ENCODE peak calls at places on chromosomes 11 and 22, in five cellular contexts. P, M, O, H and Q are unnamed samples.

GRCh38 chr11:129865701-129866100 is 29.7 kb downstream of the NFRKB start:
- DNase-seq in P (no peak), M (no peak), O (no peak), H (no peak), Q (no peak)

GRCh38 chr22:38078046-38078840 is 5.7 kb downstream of the SLC16A8 start:
- DNase-seq in P (no peak), M (no peak), O (no peak), H (no peak), Q (no peak)

GRCh38 chr11:31844351-31844750 is 33.2 kb upstream of the PAX6 start:
- DNase-seq in P (no peak), M (no peak), O (no peak), H (no peak), Q (no peak)

GRCh38 chr11:33734441-33735165 is 1.6 kb downstream of the CD59 start:
- DNase-seq in P (no peak), M (no peak), O (no peak), H (no peak), Q (no peak)

GRCh38 chr11:102604875-102605274 is 20.3 kb downstream of the MMP20 start:
- DNase-seq in P (no peak), M (no peak), O (no peak), H (no peak), Q (no peak)

GRCh38 chr22:36327922-36328551 is 59.7 kb downstream of the MYH9 start:
- DNase-seq in P (no peak), M (no peak), O (no peak), H (no peak), Q (no peak)

GRCh38 chr11:118908931-118909618 is 16.7 kb downstream of the BCL9L start:
- DNase-seq in P (peak), M (no peak), O (no peak), H (no peak), Q (no peak)

GRCh38 chr11:70405679-70406395 is 7.5 kb downstream of the CTTN start:
- DNase-seq in P (no peak), M (no peak), O (no peak), H (no peak), Q (no peak)

GRCh38 chr11:115916596-115916995 is 412.4 kb upstream of the CADM1 start:
- DNase-seq in P (no peak), M (no peak), O (no peak), H (no peak), Q (no peak)

GRCh38 chr11:81840375-81840774 is 893.3 kb downstream of the FAM181B start:
- DNase-seq in P (no peak), M (no peak), O (no peak), H (no peak), Q (no peak)

GRCh38 chr11:6656936-6657335 is 1.3 kb upstream of the DCHS1 start:
- DNase-seq in P (peak), M (no peak), O (no peak), H (no peak), Q (no peak)

GRCh38 chr11:117639601-117640000 is 157.4 kb downstream of the DSCAML1 start:
- DNase-seq in P (no peak), M (no peak), O (no peak), H (no peak), Q (no peak)

GRCh38 chr11:78138694-78139421 is 568 bp downstream of the ALG8 start:
- DNase-seq in P (no peak), M (peak), O (no peak), H (peak), Q (peak)

GRCh38 chr22:47375621-47376321 is 613.3 kb downstream of the TBC1D22A start:
- DNase-seq in P (no peak), M (no peak), O (no peak), H (no peak), Q (no peak)

GRCh38 chr22:20869234-20869633 is 10.4 kb downstream of the SNAP29 start:
- DNase-seq in P (no peak), M (no peak), O (no peak), H (no peak), Q (no peak)

GRCh38 chr11:116505466-116506247 is 267.1 kb downstream of the BUD13 start:
- DNase-seq in P (peak), M (no peak), O (no peak), H (no peak), Q (no peak)

GRCh38 chr11:2202900-2203439 is 31.4 kb upstream of the TH start:
- DNase-seq in P (no peak), M (no peak), O (no peak), H (no peak), Q (no peak)

GRCh38 chr11:79209540-79210266 is 231.1 kb downstream of the TENM4 start:
- DNase-seq in P (no peak), M (no peak), O (no peak), H (no peak), Q (no peak)

GRCh38 chr11:44339530-44339883 is 29.6 kb upstream of the ALX4 start:
- DNase-seq in P (no peak), M (no peak), O (no peak), H (no peak), Q (no peak)

GRCh38 chr22:45962431-45962712 is 14.6 kb downstream of the WNT7B start:
- DNase-seq in P (no peak), M (no peak), O (no peak), H (no peak), Q (no peak)

DNA sequence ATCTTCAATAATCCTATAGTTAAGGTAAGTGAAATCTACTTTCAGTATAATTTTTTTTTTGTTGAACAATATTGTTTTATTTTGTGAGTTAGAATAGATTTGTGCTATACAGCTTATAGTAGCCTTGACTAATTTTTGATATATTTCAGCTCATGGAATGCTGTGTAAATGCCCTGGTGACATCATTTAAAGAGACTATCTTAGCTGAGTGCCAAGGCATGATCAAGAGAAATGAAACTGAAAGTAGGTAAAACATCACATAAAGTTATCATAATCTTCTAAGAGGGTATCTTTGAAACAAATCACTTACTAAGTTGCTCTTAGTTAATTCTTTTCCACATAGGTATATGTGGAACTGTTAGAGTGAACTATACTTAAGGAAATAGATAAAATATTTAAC is 51.4 kb upstream of the ACAT1 start:
- DNase-seq in P (no peak), M (no peak), O (no peak), H (peak), Q (no peak)
- TF ChIP-seq JUND in P (no peak), M (no peak), O (no peak), H (no peak), Q (no peak)

GRCh38 chr11:21398195-21398594 is 728.8 kb downstream of the NELL1 start:
- DNase-seq in P (no peak), M (no peak), O (no peak), H (no peak), Q (no peak)
- TF ChIP-seq ZNF274 in P (no peak), M (no peak), O (no peak), H (no peak), Q (no peak)

GRCh38 chr11:111444040-111444439 is 65.0 kb upstream of the POU2AF1 start:
- DNase-seq in P (no peak), M (no peak), O (no peak), H (no peak), Q (no peak)
- H2AFZ ChIP-seq in P (no peak), M (no peak), O (peak), H (no peak), Q (no peak)

DNA sequence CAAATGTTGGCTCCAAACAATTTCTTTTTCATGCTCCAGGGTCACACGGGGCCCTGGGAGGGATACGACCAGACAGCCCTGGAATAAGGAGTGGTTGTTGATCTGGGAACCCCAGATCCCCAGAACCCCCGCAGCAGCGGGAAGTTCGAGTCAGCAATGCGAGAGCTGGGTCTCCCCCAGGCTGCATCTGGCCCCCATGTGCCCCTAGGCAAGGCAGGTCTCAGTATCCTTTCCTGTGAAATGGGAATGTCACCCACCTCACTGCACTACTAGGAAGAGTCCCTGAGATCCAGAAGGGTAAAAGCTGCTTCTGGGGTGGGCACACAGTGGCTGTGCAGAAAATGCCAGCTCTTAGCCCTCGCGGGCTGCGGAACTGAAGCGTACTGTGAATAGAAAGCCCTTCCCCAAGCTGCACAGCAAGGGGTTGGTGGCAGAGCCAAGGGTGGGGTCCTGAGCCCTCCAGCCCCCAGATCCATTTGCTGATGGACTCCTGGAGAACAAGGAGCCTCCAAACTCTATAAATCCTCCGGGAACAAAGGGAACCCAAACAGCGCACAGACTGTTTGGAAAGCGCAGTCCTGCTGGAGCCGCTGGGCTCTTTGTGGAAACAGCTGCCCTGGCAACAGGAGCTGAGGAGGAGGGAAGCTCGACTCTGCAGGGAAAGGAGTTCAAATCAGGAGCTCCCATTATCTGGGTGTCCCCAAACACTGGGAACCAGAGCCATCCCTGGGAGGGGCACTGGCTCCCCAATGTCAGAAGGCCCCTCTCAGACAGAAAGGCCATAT is 68.2 kb upstream of the SHISAL1 start:
- DNase-seq in P (no peak), M (no peak), O (no peak), H (no peak), Q (no peak)
- TF ChIP-seq JUND in P (no peak), M (no peak), O (no peak), H (no peak), Q (no peak)

GRCh38 chr11:86718553-86718952 is 46.1 kb upstream of the ME3 start:
- DNase-seq in P (no peak), M (no peak), O (no peak), H (no peak), Q (no peak)
- TF ChIP-seq ZNF274 in P (no peak), M (no peak), O (no peak), H (no peak), Q (no peak)

GRCh38 chr22:30285176-30285845 is 4.0 kb downstream of the CASTOR1 start:
- DNase-seq in P (no peak), M (no peak), O (no peak), H (no peak), Q (no peak)

GRCh38 chr22:30285846-30286200 is 3.5 kb downstream of the CASTOR1 start:
- DNase-seq in P (no peak), M (no peak), O (no peak), H (no peak), Q (no peak)

GRCh38 chr22:30283342-30283741 is 6.0 kb downstream of the CASTOR1 start:
- DNase-seq in P (no peak), M (no peak), O (no peak), H (no peak), Q (no peak)

GRCh38 chr22:30282616-30283046 is 6.7 kb downstream of the CASTOR1 start:
- DNase-seq in P (no peak), M (no peak), O (no peak), H (no peak), Q (no peak)

GRCh38 chr22:30284172-30284571 is 5.1 kb downstream of the CASTOR1 start:
- DNase-seq in P (no peak), M (peak), O (no peak), H (no peak), Q (no peak)
- H2AFZ ChIP-seq in P (no peak), M (no peak), O (no peak), H (no peak), Q (no peak)

GRCh38 chr11:113994077-113994954 is 19.4 kb downstream of the HTR3A start:
- DNase-seq in P (peak), M (peak), O (no peak), H (no peak), Q (no peak)
- TF ChIP-seq JUND in P (no peak), M (no peak), O (no peak), H (no peak), Q (no peak)

GRCh38 chr11:19445771-19446170 is 205.0 kb upstream of the E2F8 start:
- DNase-seq in P (no peak), M (no peak), O (no peak), H (no peak), Q (no peak)

GRCh38 chr11:19441752-19442553 is 201.2 kb upstream of the E2F8 start:
- DNase-seq in P (no peak), M (peak), O (no peak), H (peak), Q (peak)

GRCh38 chr11:19442554-19442910 is 201.8 kb upstream of the E2F8 start:
- DNase-seq in P (no peak), M (no peak), O (no peak), H (no peak), Q (no peak)

GRCh38 chr11:19447150-19447566 is 206.4 kb upstream of the E2F8 start:
- DNase-seq in P (no peak), M (no peak), O (no peak), H (no peak), Q (no peak)

DNA sequence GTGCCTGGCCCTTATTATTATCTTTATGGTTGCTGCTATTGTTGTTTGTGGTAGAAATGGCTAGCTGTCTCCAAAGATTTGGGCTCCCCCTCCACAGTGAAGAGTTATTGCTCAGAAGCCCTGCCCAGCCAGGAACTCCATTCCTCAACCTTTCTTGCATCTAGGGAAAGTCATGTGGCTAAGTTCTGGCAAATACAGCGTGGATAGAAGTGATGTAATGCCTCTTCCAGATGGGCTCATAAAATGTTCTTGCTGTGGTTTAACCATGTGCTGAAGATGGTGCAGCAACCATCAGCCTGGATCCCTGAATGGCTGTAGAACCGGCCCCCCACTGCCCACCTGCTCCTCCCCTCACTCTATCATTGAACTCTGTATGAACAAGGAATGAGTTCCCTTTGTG is 203.5 kb upstream of the E2F8 start:
- DNase-seq in P (no peak), M (no peak), O (no peak), H (no peak), Q (no peak)
- TF ChIP-seq ZNF274 in P (no peak), M (no peak), O (no peak), H (no peak), Q (no peak)